ENCODE peak calls at places on chromosomes 7 and 10, in five cellular contexts. L is GM12878, G is HCT116, X is HepG2, E is K562. U is an unnamed sample.

GRCh38 chr7:134547738-134548054 is 1.2 kb upstream of the AKR1B15 start:
- DNase-seq in E (peak), X (no peak), L (peak), G (no peak), U (peak)

GRCh38 chr7:46569117-46569433 is 648.0 kb upstream of the IGFBP3 start:
- DNase-seq in X (peak), G (no peak), E (no peak), L (no peak), U (no peak)

GRCh38 chr7:43325595-43325994 is 213.1 kb downstream of the HECW1 start:
- DNase-seq in L (no peak), E (no peak), X (no peak), G (no peak), U (no peak)

GRCh38 chr7:11228515-11228914 is 254.8 kb downstream of the PHF14 start:
- DNase-seq in L (no peak), X (no peak), E (peak), G (no peak), U (no peak)

GRCh38 chr10:4698075-4698474 is 127.9 kb upstream of the AKR1E2 start:
- DNase-seq in L (no peak), G (no peak), E (no peak), X (no peak), U (no peak)

GRCh38 chr7:113285411-113285810 is 167.1 kb upstream of the SMIM30 start:
- DNase-seq in E (no peak), G (no peak), L (no peak), X (no peak), U (no peak)

GRCh38 chr10:77328272-77328816 is 309.3 kb downstream of the KCNMA1 start:
- DNase-seq in E (peak), G (no peak), L (no peak), X (peak), U (peak)

GRCh38 chr10:132563485-132564248 is 26.1 kb downstream of the INPP5A start:
- DNase-seq in E (no peak), X (no peak), G (no peak), L (peak), U (no peak)

GRCh38 chr7:138618933-138619332 is 82.2 kb downstream of the SVOPL start:
- DNase-seq in G (no peak), X (no peak), E (no peak), L (no peak), U (no peak)

GRCh38 chr10:650691-651615 is 38.5 kb downstream of the DIP2C start:
- DNase-seq in X (no peak), L (no peak), E (no peak), G (no peak), U (no peak)

GRCh38 chr10:114304017-114304565 is 65.0 kb downstream of the VWA2 start:
- DNase-seq in X (peak), E (peak), G (peak), L (peak), U (peak)

GRCh38 chr10:31140716-31141115 is 109.1 kb upstream of the ZNF438 start:
- DNase-seq in G (no peak), E (no peak), X (no peak), L (no peak), U (no peak)

GRCh38 chr10:4947039-4947634 is 16.1 kb upstream of the AKR1C1 start:
- DNase-seq in X (peak), E (no peak), G (no peak), L (no peak), U (no peak)

GRCh38 chr7:71408276-71408675 is 276.3 kb downstream of the GALNT17 start:
- DNase-seq in X (no peak), L (no peak), E (no peak), G (no peak), U (no peak)

GRCh38 chr7:137316643-137317042 is 26.9 kb downstream of the PTN start:
- DNase-seq in E (no peak), G (no peak), L (no peak), X (no peak), U (peak)

GRCh38 chr7:108268200-108268820 is 138.1 kb upstream of the LAMB4 start:
- DNase-seq in L (no peak), E (no peak), G (no peak), X (no peak), U (no peak)

GRCh38 chr10:132606536-132607316 is 69.1 kb downstream of the INPP5A start:
- DNase-seq in G (no peak), X (peak), E (peak), L (no peak), U (no peak)

DNA sequence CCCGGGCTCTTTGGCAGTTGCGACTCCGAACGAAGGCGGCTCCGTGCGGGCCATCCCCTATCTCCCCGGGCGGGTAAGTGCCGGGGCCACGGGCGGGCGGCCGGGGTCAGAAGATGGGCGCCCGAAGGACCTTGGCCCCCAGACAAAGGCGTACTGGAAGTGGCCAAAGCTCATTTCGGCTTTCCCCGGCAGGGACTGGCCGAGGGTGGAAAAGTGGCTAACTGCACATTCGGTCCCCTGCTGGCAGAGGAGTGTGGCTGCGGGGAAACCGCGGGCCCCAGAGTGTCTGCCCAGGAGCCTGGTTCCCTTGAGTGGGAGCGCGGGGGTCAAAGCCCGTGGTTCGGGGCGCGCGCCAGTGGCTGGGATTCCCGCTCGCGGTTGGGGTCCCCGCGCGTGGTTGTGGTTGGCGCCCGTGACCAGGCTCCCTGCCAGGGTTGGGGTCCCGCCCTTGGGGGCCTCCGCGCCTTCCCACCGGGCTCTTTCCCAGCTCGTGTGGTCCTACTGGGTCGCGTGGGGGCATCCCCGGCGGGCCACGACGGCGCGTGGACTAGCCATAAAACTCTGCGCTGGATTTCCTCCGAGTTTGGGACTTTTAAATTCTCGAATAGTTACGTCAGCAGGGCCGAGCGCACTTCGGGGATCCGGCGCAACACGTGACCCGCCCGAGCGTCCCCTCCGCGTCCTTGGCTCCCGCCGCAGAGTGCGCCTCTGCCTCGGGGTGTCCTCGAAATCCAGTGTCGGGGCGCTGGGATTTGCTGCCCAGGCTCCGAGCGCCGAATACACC is 124.4 kb downstream of the TACC2 start:
- DNase-seq in X (peak), L (no peak), G (peak), E (no peak), U (peak)
- TF ChIP-seq JUND in X (peak), L (no peak), G (no peak), E (no peak), U (no peak)

DNA sequence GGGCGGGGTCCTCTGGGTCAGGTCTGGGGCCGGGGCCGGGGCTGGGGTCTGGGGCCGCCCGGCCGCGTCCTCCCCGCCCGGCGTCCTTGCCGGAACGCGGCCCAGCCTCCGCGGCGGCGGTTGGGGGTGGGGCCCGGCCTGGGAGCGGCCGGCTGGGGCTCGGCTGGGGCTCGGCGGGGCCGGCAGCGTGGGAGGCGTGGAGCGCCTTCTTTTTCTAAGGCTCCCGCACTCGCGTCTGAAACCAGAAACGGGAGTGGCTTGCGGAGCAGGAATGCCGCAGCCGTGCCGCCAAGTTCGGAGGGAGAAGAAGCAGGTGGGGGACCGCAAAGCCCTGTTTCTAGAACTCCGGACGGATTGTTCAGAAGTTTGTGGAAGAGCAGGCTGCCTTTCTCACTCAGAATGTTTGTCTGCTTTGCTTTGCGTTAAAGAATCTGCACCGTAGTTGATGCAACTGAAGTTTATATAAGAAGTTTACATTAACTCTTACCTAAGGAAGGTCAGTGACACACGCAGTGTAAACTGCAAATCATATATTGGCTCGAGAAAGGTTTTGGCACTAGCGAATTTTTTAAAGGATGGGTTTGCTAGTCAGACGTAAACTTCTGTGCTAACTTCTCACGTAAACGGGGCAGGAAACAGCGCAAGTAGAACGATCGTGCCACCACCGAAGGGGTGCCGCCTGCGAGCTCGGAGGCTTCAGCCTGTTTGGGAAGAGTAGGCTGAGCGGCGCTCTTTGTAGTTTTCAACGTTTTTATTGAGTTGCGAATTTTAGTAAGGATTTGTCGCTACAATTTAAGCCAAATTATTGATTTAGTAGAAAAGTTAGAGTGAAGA is 729 bp downstream of the DNAJB6 start:
- DNase-seq in G (no peak), E (peak), X (peak), L (no peak), U (peak)
- TF ChIP-seq JUND in G (no peak), E (no peak), X (no peak), L (no peak), U (no peak)

DNA sequence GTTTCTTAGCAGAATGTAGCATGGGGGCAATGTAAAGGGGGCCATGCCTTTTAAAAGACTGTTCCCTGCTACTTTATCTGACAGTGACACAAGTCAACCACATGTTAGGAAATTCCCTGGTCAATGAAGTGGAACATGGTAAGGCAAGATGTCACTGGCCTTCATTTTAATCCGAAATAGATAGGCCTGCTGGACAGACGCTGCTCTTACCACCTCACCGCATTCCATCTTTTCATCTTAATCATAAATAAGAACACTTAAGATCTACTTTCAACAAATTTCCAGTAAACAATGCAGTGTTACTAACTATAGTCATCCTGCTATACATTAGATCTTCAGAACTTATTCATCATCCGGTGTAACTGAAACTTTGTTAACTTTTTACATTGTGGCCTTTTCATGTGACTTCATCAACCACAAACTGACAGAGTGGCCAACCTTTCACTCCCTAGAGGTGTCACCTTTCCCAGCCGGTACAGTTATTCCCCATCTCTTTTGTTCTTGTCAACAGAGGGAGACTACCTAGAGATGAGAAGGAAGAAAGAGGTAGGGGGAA is 15.6 kb downstream of the ASB4 start:
- DNase-seq in L (peak), E (no peak), X (no peak), G (no peak), U (no peak)
- TF ChIP-seq JUND in L (no peak), E (no peak), X (no peak), G (no peak), U (no peak)

GRCh38 chr10:3499120-3499519 is 285.9 kb downstream of the KLF6 start:
- DNase-seq in G (no peak), L (no peak), E (no peak), X (no peak), U (no peak)
- TF ChIP-seq JUND in G (no peak), L (no peak), E (no peak), X (no peak), U (no peak)

GRCh38 chr7:80135306-80136104 is 874 bp downstream of the GNAI1 start:
- DNase-seq in X (no peak), G (no peak), L (no peak), E (no peak), U (peak)
- TF ChIP-seq JUND in X (no peak), G (no peak), L (no peak), E (no peak), U (no peak)

DNA sequence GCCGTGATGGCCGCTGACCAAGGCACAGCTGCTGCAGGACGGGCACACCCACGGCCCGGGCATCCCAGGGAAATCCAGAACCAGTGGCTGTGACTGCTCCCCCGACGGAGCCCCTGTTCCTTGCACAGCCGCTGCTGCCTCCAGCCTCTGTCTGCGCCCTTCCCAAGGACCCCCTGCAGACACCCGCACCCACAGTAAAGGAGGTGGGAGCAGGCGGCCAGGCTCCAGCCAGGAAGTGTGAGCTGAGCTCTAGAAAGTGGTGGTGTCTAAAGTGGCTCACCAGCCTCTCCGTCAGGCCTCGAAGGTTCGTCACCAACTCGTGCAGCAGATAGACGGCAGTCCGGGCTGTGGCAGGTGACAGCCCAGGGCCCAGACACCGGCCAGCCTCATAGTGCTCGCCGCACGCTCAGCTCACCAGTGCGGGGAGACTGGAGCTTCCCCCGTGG is 306.7 kb downstream of the DNAJB6 start:
- DNase-seq in G (no peak), E (no peak), X (no peak), L (no peak), U (no peak)
- TF ChIP-seq JUND in G (no peak), E (no peak), X (no peak), L (no peak), U (no peak)

GRCh38 chr10:61284222-61284890 is 168.8 kb downstream of the TMEM26 start:
- DNase-seq in E (peak), L (no peak), G (peak), X (peak), U (peak)
- TF ChIP-seq JUND in E (peak), L (no peak), G (no peak), X (no peak), U (no peak)

U was measured in T47D.